ENCODE peak calls at places on chromosomes 4 and X, in four cellular contexts. S, G, H and K are unnamed samples.

GRCh38 chrX:123665197-123665596 is 67.7 kb downstream of the THOC2 start:
- DNase-seq in S (no peak), G (no peak), H (no peak), K (peak)

GRCh38 chrX:34956915-34957314 is 14.3 kb downstream of the FAM47B start:
- DNase-seq in S (no peak), G (peak), H (no peak), K (peak)

GRCh38 chr4:183422962-183423653 is 21.3 kb upstream of the CDKN2AIP start:
- DNase-seq in S (no peak), G (no peak), H (no peak), K (peak)

GRCh38 chr4:88159137-88159725 is 792 bp upstream of the ABCG2 start:
- DNase-seq in S (no peak), G (no peak), H (no peak), K (no peak)

GRCh38 chr4:189146994-189147929 is 793.4 kb upstream of the FRG1 start:
- DNase-seq in S (no peak), G (no peak), H (no peak), K (no peak)

GRCh38 chr4:76637704-76638361 is 202.8 kb downstream of the SHROOM3 start:
- DNase-seq in S (no peak), G (peak), H (no peak), K (no peak)

GRCh38 chr4:73726000-73726399 is 14.4 kb upstream of the CXCL8 start:
- DNase-seq in S (no peak), G (peak), H (peak), K (peak)

GRCh38 chrX:134512566-134512965 is 52.6 kb downstream of the HPRT1 start:
- DNase-seq in S (no peak), G (peak), H (peak), K (peak)

GRCh38 chr4:163920426-163920825 is 425.9 kb downstream of the TMA16 start:
- DNase-seq in S (no peak), G (no peak), H (no peak), K (no peak)

GRCh38 chrX:101203782-101204351 is 15.7 kb upstream of the DRP2 start:
- DNase-seq in S (no peak), G (peak), H (no peak), K (no peak)

GRCh38 chrX:28787206-28787605 is 200.0 kb downstream of the IL1RAPL1 start:
- DNase-seq in S (no peak), G (peak), H (peak), K (peak)

GRCh38 chrX:106891762-106892161 is 11.4 kb downstream of the RIPPLY1 start:
- DNase-seq in S (no peak), G (no peak), H (no peak), K (no peak)

GRCh38 chrX:122565952-122566351 is 618.1 kb upstream of the GRIA3 start:
- DNase-seq in S (no peak), G (peak), H (peak), K (peak)

GRCh38 chrX:119105826-119106225 is 21.8 kb downstream of the KIAA1210 start:
- DNase-seq in S (no peak), G (peak), H (peak), K (peak)

GRCh38 chrX:1507511-1508463 is 29.2 kb downstream of the P2RY8 start:
- DNase-seq in S (peak), G (no peak), H (no peak), K (no peak)

GRCh38 chr4:23717528-23718248 is 172.2 kb downstream of the PPARGC1A start:
- DNase-seq in S (no peak), G (peak), H (peak), K (peak)

GRCh38 chrX:49172280-49172780 is 632 bp downstream of the PLP2 start:
- DNase-seq in S (peak), G (peak), H (no peak), K (peak)

GRCh38 chr4:3331511-3332394 is 38.9 kb downstream of the RGS12 start:
- DNase-seq in S (no peak), G (no peak), H (no peak), K (no peak)

GRCh38 chr4:92864176-92864575 is 560.4 kb downstream of the GRID2 start:
- DNase-seq in S (no peak), G (no peak), H (no peak), K (no peak)

GRCh38 chr4:150425161-150425560 is 156.8 kb upstream of the MAB21L2 start:
- DNase-seq in S (no peak), G (no peak), H (no peak), K (no peak)

GRCh38 chr4:110163327-110164070 is 34.9 kb downstream of the ELOVL6 start:
- DNase-seq in S (no peak), G (peak), H (peak), K (peak)

GRCh38 chr4:127856485-127857447 is 23.9 kb upstream of the PLK4 start:
- DNase-seq in S (no peak), G (peak), H (peak), K (peak)

GRCh38 chr4:112523764-112524505 is 8.0 kb upstream of the NEUROG2 start:
- DNase-seq in S (no peak), G (no peak), H (no peak), K (no peak)

GRCh38 chrX:87063622-87064021 is 454.0 kb upstream of the KLHL4 start:
- DNase-seq in S (no peak), G (no peak), H (no peak), K (no peak)

GRCh38 chr4:84855774-84856173 is 110.7 kb downstream of the WDFY3 start:
- DNase-seq in S (no peak), G (no peak), H (peak), K (no peak)

GRCh38 chrX:33969105-33969504 is 163.0 kb downstream of the FAM47A start:
- DNase-seq in S (no peak), G (no peak), H (no peak), K (no peak)

DNA sequence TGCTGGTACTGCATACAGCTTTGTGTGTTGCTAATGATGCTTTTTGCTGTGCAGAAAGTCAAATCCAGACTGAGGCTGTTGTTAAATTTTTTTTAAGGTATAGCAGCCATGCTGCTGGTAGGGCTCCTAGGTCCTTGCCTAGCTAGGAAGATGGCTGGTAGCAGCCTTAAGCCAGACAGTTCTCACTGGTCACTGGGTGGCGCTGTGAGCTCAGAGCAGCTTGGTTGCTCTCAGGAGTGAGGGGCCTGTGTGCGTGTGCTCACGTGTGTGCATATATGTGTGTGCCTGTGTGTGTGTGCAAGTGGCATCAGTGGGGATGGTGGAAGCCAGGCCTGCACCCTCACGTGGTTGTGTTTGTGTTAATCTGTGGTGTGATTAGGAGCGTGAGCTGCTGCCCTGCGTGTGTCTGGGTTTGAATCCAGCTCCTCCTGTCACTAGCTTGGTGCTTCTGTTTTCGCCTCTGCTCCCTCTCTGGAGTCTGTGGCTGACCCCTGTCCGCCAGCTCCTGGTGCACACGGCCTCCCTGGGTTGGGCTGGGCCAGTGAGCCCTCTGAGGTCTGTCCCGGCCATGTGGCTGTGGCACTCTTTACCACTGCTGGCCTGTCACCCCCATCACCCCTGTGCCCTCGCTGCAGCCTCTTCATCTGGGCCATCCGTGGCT is 46.1 kb downstream of the SORCS2 start:
- DNase-seq in S (no peak), G (no peak), H (no peak), K (no peak)
- TF ChIP-seq CTCF in S (peak), G (peak), H (peak), K (peak)

GRCh38 chrX:16119353-16120220 is 3.8 kb upstream of the GRPR start:
- DNase-seq in S (no peak), G (no peak), H (no peak), K (no peak)
- H3K4me3 ChIP-seq in S (no peak), G (no peak), H (no peak), K (no peak)

GRCh38 chr4:152359208-152360044 is 176.5 kb downstream of the FBXW7 start:
- DNase-seq in S (no peak), G (no peak), H (no peak), K (no peak)

GRCh38 chr4:152352645-152353116 is 183.2 kb downstream of the FBXW7 start:
- DNase-seq in S (peak), G (peak), H (peak), K (peak)

GRCh38 chr4:152360045-152360410 is 175.9 kb downstream of the FBXW7 start:
- DNase-seq in S (no peak), G (no peak), H (no peak), K (peak)

GRCh38 chr4:152357206-152357605 is 178.7 kb downstream of the FBXW7 start:
- DNase-seq in S (no peak), G (no peak), H (peak), K (peak)

DNA sequence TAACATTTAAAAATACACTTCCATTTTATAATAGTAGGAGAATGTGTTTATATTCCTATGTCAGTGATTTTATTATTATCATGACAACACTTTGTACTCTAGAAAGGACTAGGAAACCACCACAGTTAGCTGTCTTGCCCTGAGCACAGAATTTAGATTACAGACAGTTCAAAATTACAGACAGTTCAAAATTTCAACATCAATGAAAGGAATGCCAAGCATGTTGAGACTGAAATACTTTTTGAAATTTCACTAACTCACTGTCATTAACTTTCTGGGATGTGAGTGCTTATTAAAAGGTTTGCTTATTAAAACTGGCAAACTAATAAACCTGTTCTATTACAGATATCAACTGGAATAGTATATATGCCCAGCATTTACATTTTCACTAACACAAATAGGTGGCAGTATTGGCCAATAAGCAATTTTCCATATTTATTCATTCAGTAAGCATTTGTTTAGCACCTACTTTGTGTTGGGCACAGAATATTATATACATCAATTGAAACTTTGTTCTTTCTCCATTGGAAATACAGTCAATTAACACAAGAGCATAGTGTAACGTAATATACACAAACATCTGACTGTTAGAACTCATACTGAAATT is 179.4 kb downstream of the FBXW7 start:
- DNase-seq in S (no peak), G (peak), H (peak), K (peak)
- TF ChIP-seq CTCF in S (peak), G (no peak), H (no peak), K (no peak)

DNA sequence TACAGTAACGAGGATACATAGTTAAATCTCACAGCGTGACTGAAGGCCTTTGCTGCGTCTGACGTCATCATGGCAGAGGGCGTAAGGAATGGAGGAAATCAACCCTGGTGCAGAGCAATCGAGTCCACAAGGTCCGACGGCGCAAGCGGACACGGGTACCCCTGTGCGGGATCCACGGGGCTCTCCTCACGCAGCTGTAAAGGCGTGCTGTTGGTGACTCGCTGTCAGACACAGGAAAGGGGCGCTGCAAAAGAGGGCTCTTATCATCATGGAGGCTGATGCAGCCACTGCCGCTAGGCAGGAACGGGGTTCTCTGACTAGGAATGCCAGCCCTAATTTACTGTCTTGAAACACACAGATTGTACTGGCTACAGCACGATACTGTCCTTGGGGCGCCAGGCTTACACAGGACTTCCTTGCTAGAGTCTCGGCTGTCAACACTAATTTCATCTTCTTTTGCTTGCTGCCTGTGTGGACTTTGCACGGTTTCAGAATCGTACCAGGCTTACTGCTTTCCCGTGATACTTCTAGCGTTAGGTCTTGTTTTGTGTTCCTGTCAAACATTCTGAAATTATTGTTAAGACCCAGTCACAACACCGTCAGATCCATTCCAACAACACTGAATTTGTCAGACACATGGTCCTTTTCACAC is 13.6 kb downstream of the RNF212 start:
- DNase-seq in S (no peak), G (no peak), H (no peak), K (no peak)
- H3K4me3 ChIP-seq in S (no peak), G (no peak), H (no peak), K (no peak)

DNA sequence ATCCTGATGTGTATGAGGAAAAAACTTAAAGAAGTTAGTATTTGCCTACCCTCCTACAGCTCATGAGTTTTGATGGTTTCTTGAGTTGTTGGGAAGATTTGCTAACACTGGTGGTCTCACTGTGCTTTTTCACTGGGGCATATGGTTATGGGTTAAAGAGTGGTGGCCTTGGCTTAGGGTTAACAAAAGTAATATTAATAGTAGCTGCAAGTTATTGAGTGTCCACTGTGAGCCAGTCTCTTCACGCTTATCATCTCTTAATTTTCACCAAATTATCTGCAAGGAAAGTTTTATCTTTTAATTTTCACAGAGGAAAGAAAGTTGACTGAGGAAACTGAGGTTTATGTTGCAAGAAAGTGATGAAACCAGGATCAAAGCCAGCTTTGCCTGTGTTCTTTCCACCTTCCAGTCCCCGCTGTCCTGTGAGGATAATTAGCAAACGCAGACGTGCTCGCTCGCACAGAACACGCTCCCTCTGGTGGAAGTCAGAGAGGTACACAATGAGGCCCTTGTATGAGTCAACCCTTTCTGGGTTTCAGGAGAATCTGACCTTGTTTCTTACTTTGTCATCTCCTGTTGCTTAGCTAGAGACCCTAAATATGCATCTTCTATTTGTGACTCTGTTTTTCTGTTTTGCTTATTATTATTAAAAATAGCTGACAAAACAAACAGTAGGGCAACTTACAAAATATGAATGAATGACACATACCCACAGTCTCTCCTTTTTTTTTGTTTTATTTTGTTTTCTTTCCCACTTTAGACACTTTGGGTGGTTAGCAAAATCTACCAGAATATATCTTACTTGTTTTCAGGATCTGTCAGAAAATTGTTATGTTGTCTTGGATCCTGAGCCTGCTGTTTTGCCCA is 94.3 kb downstream of the DDIT4L start:
- DNase-seq in S (peak), G (peak), H (peak), K (peak)
- TF ChIP-seq CTCF in S (peak), G (peak), H (peak), K (peak)

DNA sequence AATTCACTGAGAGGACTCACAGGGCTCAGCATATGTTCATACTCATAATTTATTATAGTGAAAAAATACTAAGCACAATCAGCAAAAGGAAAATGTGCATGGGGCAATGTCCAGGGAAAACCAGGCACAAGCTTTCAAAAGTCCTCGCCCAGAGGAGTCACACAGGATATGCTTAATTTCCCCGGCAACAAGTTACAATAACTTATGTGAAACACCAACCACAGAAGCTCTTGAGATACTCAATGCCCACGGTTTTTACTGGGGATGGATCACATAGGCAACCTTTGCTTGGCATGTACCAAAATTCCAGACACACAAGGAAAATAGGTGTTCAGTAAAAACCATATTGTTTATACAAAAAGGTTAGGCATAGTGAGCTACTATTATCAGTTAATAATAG is 38.5 kb upstream of the STPG2 start:
- DNase-seq in S (no peak), G (peak), H (peak), K (peak)
- H3K4me3 ChIP-seq in S (no peak), G (no peak), H (no peak), K (no peak)